ENCODE peak calls at places on chromosome 3, in six cellular contexts. One of them, this sample, is unnamed.

GRCh38 chr3:48468329-48468731 is 21.8 kb downstream of the ATRIP start:
- DNase-seq in spleen: peak
- DNase-seq in ACHN: no peak
- DNase-seq in GM20000: no peak
- DNase-seq in GOT3: no peak
- DNase-seq in heart right ventricle: no peak
- DNase-seq in this sample: no peak

GRCh38 chr3:140610544-140610943 is 67.3 kb upstream of the TRIM42 start:
- DNase-seq in spleen: no peak
- DNase-seq in ACHN: no peak
- DNase-seq in GM20000: no peak
- DNase-seq in GOT3: no peak
- DNase-seq in heart right ventricle: no peak
- DNase-seq in this sample: no peak

GRCh38 chr3:141894524-141895176 is 18.2 kb downstream of the ATP1B3 start:
- DNase-seq in spleen: no peak
- DNase-seq in ACHN: peak
- DNase-seq in GM20000: no peak
- DNase-seq in GOT3: no peak
- DNase-seq in heart right ventricle: no peak
- DNase-seq in this sample: no peak

GRCh38 chr3:100100454-100100853 is 13.8 kb downstream of the FILIP1L start:
- DNase-seq in spleen: no peak
- DNase-seq in ACHN: no peak
- DNase-seq in GM20000: no peak
- DNase-seq in GOT3: no peak
- DNase-seq in heart right ventricle: no peak
- DNase-seq in this sample: no peak

GRCh38 chr3:194272221-194272620 is 78.9 kb downstream of the CPN2 start:
- DNase-seq in spleen: peak
- DNase-seq in ACHN: no peak
- DNase-seq in GM20000: no peak
- DNase-seq in GOT3: no peak
- DNase-seq in heart right ventricle: no peak
- DNase-seq in this sample: peak

GRCh38 chr3:138941259-138941885 is 5.6 kb downstream of the FOXL2 start:
- DNase-seq in spleen: no peak
- DNase-seq in ACHN: peak
- DNase-seq in GM20000: no peak
- DNase-seq in GOT3: no peak
- DNase-seq in heart right ventricle: no peak
- DNase-seq in this sample: no peak

GRCh38 chr3:143472731-143473523 is 353.4 kb downstream of the CHST2 start:
- DNase-seq in spleen: no peak
- DNase-seq in ACHN: no peak
- DNase-seq in GM20000: no peak
- DNase-seq in GOT3: no peak
- DNase-seq in heart right ventricle: no peak
- DNase-seq in this sample: no peak

GRCh38 chr3:117754058-117754457 is 1044.5 kb downstream of the TUSC7 start:
- DNase-seq in spleen: no peak
- DNase-seq in ACHN: no peak
- DNase-seq in GM20000: no peak
- DNase-seq in GOT3: no peak
- DNase-seq in heart right ventricle: no peak
- DNase-seq in this sample: no peak

GRCh38 chr3:193897288-193897687 is 238.7 kb upstream of the HES1 start:
- DNase-seq in spleen: no peak
- DNase-seq in ACHN: no peak
- DNase-seq in GM20000: no peak
- DNase-seq in GOT3: no peak
- DNase-seq in heart right ventricle: peak
- DNase-seq in this sample: no peak

GRCh38 chr3:197003461-197004385 is 25.9 kb downstream of the MELTF start:
- DNase-seq in spleen: peak
- DNase-seq in ACHN: peak
- DNase-seq in GM20000: no peak
- DNase-seq in GOT3: no peak
- DNase-seq in heart right ventricle: no peak
- DNase-seq in this sample: peak

GRCh38 chr3:149898771-149899170 is 71.9 kb downstream of the PFN2 start:
- DNase-seq in spleen: no peak
- DNase-seq in ACHN: no peak
- DNase-seq in GM20000: no peak
- DNase-seq in GOT3: no peak
- DNase-seq in heart right ventricle: no peak
- DNase-seq in this sample: no peak

This sample was measured in chondrocyte.